ENCODE peak calls at places on chromosomes 7 and 10, in eight cellular contexts. One of them, this sample, is unnamed.

GRCh38 chr10:88494537-88494936 is 88.6 kb downstream of the RNLS start:
- DNase-seq in heart left ventricle: no peak
- DNase-seq in tibial nerve: no peak
- DNase-seq in dorsolateral prefrontal cortex: no peak
- DNase-seq in GM12864: no peak
- DNase-seq in lower leg skin: no peak
- DNase-seq in progenitor cell of endocrine pancreas: no peak
- DNase-seq in AG09319: no peak
- DNase-seq in this sample: no peak

GRCh38 chr10:30028006-30028441 is 31.4 kb downstream of the JCAD start:
- DNase-seq in heart left ventricle: peak; percentile 61
- DNase-seq in tibial nerve: peak; percentile 63
- DNase-seq in AG09319: no peak
- DNase-seq in lower leg skin: no peak
- DNase-seq in progenitor cell of endocrine pancreas: no peak
- DNase-seq in GM12864: no peak
- DNase-seq in dorsolateral prefrontal cortex: no peak
- DNase-seq in this sample: no peak

GRCh38 chr10:91424016-91424415 is 13.9 kb downstream of the HECTD2 start:
- DNase-seq in GM12864: no peak
- DNase-seq in tibial nerve: no peak
- DNase-seq in dorsolateral prefrontal cortex: no peak
- DNase-seq in heart left ventricle: no peak
- DNase-seq in AG09319: no peak
- DNase-seq in lower leg skin: no peak
- DNase-seq in progenitor cell of endocrine pancreas: no peak
- DNase-seq in this sample: no peak

GRCh38 chr10:585502-585901 is 104.0 kb downstream of the DIP2C start:
- DNase-seq in AG09319: no peak
- DNase-seq in heart left ventricle: no peak
- DNase-seq in progenitor cell of endocrine pancreas: no peak
- DNase-seq in lower leg skin: peak; percentile 45
- DNase-seq in GM12864: no peak
- DNase-seq in tibial nerve: no peak
- DNase-seq in dorsolateral prefrontal cortex: no peak
- DNase-seq in this sample: no peak

GRCh38 chr7:157465597-157466348 is 129.0 kb downstream of the DNAJB6 start:
- DNase-seq in lower leg skin: peak; percentile 70
- DNase-seq in heart left ventricle: no peak
- DNase-seq in AG09319: no peak
- DNase-seq in tibial nerve: peak; percentile 15
- DNase-seq in GM12864: no peak
- DNase-seq in progenitor cell of endocrine pancreas: no peak
- DNase-seq in dorsolateral prefrontal cortex: no peak
- DNase-seq in this sample: no peak

GRCh38 chr10:123523833-123524232 is 142.3 kb upstream of the GPR26 start:
- DNase-seq in tibial nerve: no peak
- DNase-seq in heart left ventricle: no peak
- DNase-seq in lower leg skin: no peak
- DNase-seq in dorsolateral prefrontal cortex: no peak
- DNase-seq in AG09319: no peak
- DNase-seq in GM12864: no peak
- DNase-seq in progenitor cell of endocrine pancreas: no peak
- DNase-seq in this sample: no peak

GRCh38 chr7:42445691-42446090 is 208.7 kb upstream of the GLI3 start:
- DNase-seq in dorsolateral prefrontal cortex: no peak
- DNase-seq in heart left ventricle: no peak
- DNase-seq in AG09319: no peak
- DNase-seq in lower leg skin: no peak
- DNase-seq in progenitor cell of endocrine pancreas: no peak
- DNase-seq in tibial nerve: no peak
- DNase-seq in GM12864: no peak
- DNase-seq in this sample: no peak

GRCh38 chr10:6173203-6173602 is 29.5 kb upstream of the PFKFB3 start:
- DNase-seq in tibial nerve: no peak
- DNase-seq in dorsolateral prefrontal cortex: no peak
- DNase-seq in progenitor cell of endocrine pancreas: no peak
- DNase-seq in GM12864: no peak
- DNase-seq in lower leg skin: no peak
- DNase-seq in AG09319: no peak
- DNase-seq in heart left ventricle: no peak
- DNase-seq in this sample: no peak

GRCh38 chr10:72379776-72380175 is 25.1 kb upstream of the DNAJB12 start:
- DNase-seq in tibial nerve: no peak
- DNase-seq in GM12864: no peak
- DNase-seq in dorsolateral prefrontal cortex: no peak
- DNase-seq in heart left ventricle: no peak
- DNase-seq in lower leg skin: peak; percentile 26
- DNase-seq in AG09319: no peak
- DNase-seq in progenitor cell of endocrine pancreas: no peak
- DNase-seq in this sample: no peak

GRCh38 chr10:127428385-127428980 is 120.6 kb upstream of the NPS start:
- DNase-seq in tibial nerve: no peak
- DNase-seq in GM12864: no peak
- DNase-seq in dorsolateral prefrontal cortex: no peak
- DNase-seq in heart left ventricle: no peak
- DNase-seq in AG09319: no peak
- DNase-seq in lower leg skin: no peak
- DNase-seq in progenitor cell of endocrine pancreas: no peak
- DNase-seq in this sample: no peak

GRCh38 chr7:36185732-36186131 is 32.7 kb downstream of the EEPD1 start:
- DNase-seq in heart left ventricle: no peak
- DNase-seq in dorsolateral prefrontal cortex: no peak
- DNase-seq in tibial nerve: no peak
- DNase-seq in GM12864: no peak
- DNase-seq in progenitor cell of endocrine pancreas: no peak
- DNase-seq in AG09319: no peak
- DNase-seq in lower leg skin: no peak
- DNase-seq in this sample: no peak

GRCh38 chr7:12402365-12402725 is 1.3 kb downstream of the VWDE start:
- DNase-seq in progenitor cell of endocrine pancreas: no peak
- DNase-seq in AG09319: no peak
- DNase-seq in lower leg skin: no peak
- DNase-seq in heart left ventricle: no peak
- DNase-seq in tibial nerve: no peak
- DNase-seq in dorsolateral prefrontal cortex: no peak
- DNase-seq in GM12864: no peak
- DNase-seq in this sample: no peak

GRCh38 chr7:12398186-12398585 is 5.5 kb downstream of the VWDE start:
- DNase-seq in dorsolateral prefrontal cortex: no peak
- DNase-seq in GM12864: no peak
- DNase-seq in AG09319: no peak
- DNase-seq in heart left ventricle: no peak
- DNase-seq in tibial nerve: no peak
- DNase-seq in lower leg skin: no peak
- DNase-seq in progenitor cell of endocrine pancreas: no peak
- DNase-seq in this sample: no peak

GRCh38 chr7:12409097-12409711 is 5.5 kb upstream of the VWDE start:
- DNase-seq in GM12864: no peak
- DNase-seq in tibial nerve: no peak
- DNase-seq in dorsolateral prefrontal cortex: no peak
- DNase-seq in heart left ventricle: no peak
- DNase-seq in lower leg skin: no peak
- DNase-seq in progenitor cell of endocrine pancreas: no peak
- DNase-seq in AG09319: no peak
- DNase-seq in this sample: no peak

GRCh38 chr7:12401538-12402364 is 1.9 kb downstream of the VWDE start:
- DNase-seq in progenitor cell of endocrine pancreas: no peak
- DNase-seq in heart left ventricle: no peak
- DNase-seq in lower leg skin: no peak
- DNase-seq in AG09319: no peak
- DNase-seq in GM12864: no peak
- DNase-seq in dorsolateral prefrontal cortex: no peak
- DNase-seq in tibial nerve: no peak
- DNase-seq in this sample: no peak

DNA sequence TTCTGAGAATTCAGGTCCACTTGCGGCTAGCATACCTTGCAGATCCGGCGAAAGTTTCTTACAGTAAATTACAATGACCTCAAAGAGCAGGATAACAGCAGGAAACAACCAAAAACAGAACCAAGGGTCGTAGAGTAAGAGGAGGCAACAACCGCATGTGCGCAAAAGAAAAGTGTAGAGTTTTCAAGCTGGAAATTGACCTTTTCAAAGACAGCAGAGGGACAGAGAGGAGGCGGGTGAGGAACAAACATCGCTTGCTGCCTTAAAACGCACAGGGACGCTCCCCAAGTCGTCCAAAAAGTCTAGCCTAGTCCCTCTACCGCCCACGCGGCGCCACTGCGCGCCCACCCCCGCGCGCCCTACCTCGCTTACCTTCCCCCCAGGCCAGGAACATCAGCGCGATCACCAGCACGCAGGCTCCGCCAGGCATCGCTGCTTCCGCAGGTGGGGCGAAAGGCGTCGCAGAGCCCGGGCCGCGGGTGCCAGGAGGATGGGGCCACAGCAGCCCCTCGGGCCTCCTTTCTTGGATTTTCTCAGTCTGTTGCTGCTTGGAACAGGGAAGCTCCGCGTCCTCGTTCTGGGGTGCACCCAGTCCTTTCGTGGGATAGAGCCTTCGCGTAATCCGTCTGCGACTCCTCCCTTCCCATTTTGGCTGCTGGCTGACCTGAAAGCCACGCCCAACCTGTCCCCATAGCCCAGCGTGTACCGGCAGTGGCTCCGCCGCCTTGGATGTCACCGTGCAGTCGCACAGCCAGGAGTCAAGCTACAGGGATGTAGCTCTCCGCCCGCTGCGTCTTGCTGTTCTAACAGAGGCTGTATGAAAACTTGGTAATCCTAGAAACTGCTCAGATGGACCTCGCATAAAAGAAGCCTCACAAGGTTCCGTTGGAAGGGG is at the start of gene VWDE:
- DNase-seq in tibial nerve: no peak
- DNase-seq in dorsolateral prefrontal cortex: peak; percentile 64
- DNase-seq in GM12864: no peak
- DNase-seq in progenitor cell of endocrine pancreas: peak; percentile 51
- DNase-seq in heart left ventricle: no peak
- DNase-seq in lower leg skin: peak; percentile 86
- DNase-seq in AG09319: no peak
- DNase-seq in this sample: peak; percentile 41
- TF ChIP-seq CTCF in tibial nerve: no peak
- TF ChIP-seq CTCF in dorsolateral prefrontal cortex: no peak
- TF ChIP-seq CTCF in GM12864: no peak
- TF ChIP-seq CTCF in progenitor cell of endocrine pancreas: peak; percentile 42
- TF ChIP-seq CTCF in heart left ventricle: no peak
- TF ChIP-seq CTCF in lower leg skin: no peak
- TF ChIP-seq CTCF in AG09319: no peak
- TF ChIP-seq CTCF in this sample: no peak

GRCh38 chr7:106001196-106001595 is 38.1 kb downstream of the CDHR3 start:
- DNase-seq in tibial nerve: no peak
- DNase-seq in lower leg skin: peak; percentile 68
- DNase-seq in heart left ventricle: no peak
- DNase-seq in GM12864: no peak
- DNase-seq in progenitor cell of endocrine pancreas: no peak
- DNase-seq in AG09319: no peak
- DNase-seq in dorsolateral prefrontal cortex: no peak
- DNase-seq in this sample: no peak
- TF ChIP-seq CTCF in tibial nerve: no peak
- TF ChIP-seq CTCF in lower leg skin: no peak
- TF ChIP-seq CTCF in heart left ventricle: no peak
- TF ChIP-seq CTCF in GM12864: no peak
- TF ChIP-seq CTCF in progenitor cell of endocrine pancreas: no peak
- TF ChIP-seq CTCF in AG09319: no peak
- TF ChIP-seq CTCF in dorsolateral prefrontal cortex: no peak
- TF ChIP-seq CTCF in this sample: no peak

GRCh38 chr7:15686209-15686956 is at the start of gene MEOX2:
- DNase-seq in lower leg skin: peak; percentile 94
- DNase-seq in heart left ventricle: peak; percentile 90
- DNase-seq in dorsolateral prefrontal cortex: no peak
- DNase-seq in tibial nerve: peak; percentile 80
- DNase-seq in GM12864: no peak
- DNase-seq in AG09319: no peak
- DNase-seq in progenitor cell of endocrine pancreas: no peak
- DNase-seq in this sample: no peak

GRCh38 chr7:15684834-15685233 is 1.6 kb downstream of the MEOX2 start:
- DNase-seq in heart left ventricle: peak; percentile 41
- DNase-seq in GM12864: no peak
- DNase-seq in tibial nerve: peak; percentile 52
- DNase-seq in AG09319: no peak
- DNase-seq in progenitor cell of endocrine pancreas: no peak
- DNase-seq in dorsolateral prefrontal cortex: no peak
- DNase-seq in lower leg skin: no peak
- DNase-seq in this sample: no peak

GRCh38 chr7:15684036-15684815 is 2.3 kb downstream of the MEOX2 start:
- DNase-seq in tibial nerve: no peak
- DNase-seq in GM12864: no peak
- DNase-seq in progenitor cell of endocrine pancreas: no peak
- DNase-seq in lower leg skin: no peak
- DNase-seq in dorsolateral prefrontal cortex: no peak
- DNase-seq in AG09319: no peak
- DNase-seq in heart left ventricle: no peak
- DNase-seq in this sample: no peak

GRCh38 chr7:15686957-15687644 is 618 bp upstream of the MEOX2 start:
- DNase-seq in dorsolateral prefrontal cortex: no peak
- DNase-seq in heart left ventricle: peak; percentile 21
- DNase-seq in lower leg skin: peak; percentile 87
- DNase-seq in AG09319: no peak
- DNase-seq in tibial nerve: no peak
- DNase-seq in progenitor cell of endocrine pancreas: no peak
- DNase-seq in GM12864: no peak
- DNase-seq in this sample: no peak

DNA sequence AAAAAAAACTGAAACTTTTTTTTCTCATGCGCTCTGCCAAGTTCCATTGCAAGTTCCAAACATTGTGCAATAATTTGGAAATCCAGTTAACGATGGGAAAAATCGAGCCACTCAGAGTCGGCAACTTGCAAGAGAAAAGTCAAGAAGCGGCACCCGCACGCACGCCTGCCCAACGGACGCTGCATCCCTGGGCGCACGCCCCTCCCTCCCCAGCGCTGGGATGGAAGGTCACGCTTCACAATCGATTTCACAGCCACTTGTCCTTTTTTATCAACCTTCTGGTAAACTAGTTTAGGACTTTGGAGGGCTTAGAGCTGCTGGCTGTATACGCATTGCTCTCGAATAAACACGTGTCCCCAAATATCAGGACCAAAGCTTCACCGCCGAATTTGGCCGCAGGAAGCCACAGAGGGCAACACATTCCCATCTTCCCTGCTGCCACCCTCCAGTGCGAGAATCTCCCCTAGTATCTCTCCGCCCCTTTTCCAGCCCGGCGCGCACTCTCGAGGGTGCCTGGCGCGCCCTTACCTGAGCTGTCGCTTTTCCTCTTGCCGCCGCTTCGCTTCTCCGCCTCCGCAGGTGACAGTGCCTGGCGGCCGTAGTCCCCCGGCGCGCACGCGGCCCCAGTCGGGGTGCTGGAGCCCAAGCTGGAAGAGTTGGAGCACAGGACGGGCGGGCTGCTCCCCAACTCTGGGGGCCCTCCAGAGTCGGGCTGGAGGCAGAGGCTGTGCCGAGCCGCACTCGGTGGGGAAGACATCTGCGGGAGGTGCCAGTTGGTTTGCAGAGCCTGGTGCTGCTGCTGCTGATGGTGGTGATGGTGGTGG is 913 bp downstream of the MEOX2 start:
- DNase-seq in tibial nerve: peak; percentile 58
- DNase-seq in lower leg skin: peak; percentile 90
- DNase-seq in GM12864: no peak
- DNase-seq in progenitor cell of endocrine pancreas: peak; percentile 24
- DNase-seq in heart left ventricle: peak; percentile 52
- DNase-seq in dorsolateral prefrontal cortex: no peak
- DNase-seq in AG09319: peak; percentile 15
- DNase-seq in this sample: no peak
- TF ChIP-seq CTCF in tibial nerve: no peak
- TF ChIP-seq CTCF in lower leg skin: no peak
- TF ChIP-seq CTCF in GM12864: no peak
- TF ChIP-seq CTCF in progenitor cell of endocrine pancreas: no peak
- TF ChIP-seq CTCF in heart left ventricle: no peak
- TF ChIP-seq CTCF in dorsolateral prefrontal cortex: no peak
- TF ChIP-seq CTCF in AG09319: no peak
- TF ChIP-seq CTCF in this sample: no peak

GRCh38 chr7:72334066-72334465 is 78.1 kb downstream of the CALN1 start:
- DNase-seq in progenitor cell of endocrine pancreas: no peak
- DNase-seq in GM12864: no peak
- DNase-seq in tibial nerve: no peak
- DNase-seq in heart left ventricle: no peak
- DNase-seq in dorsolateral prefrontal cortex: no peak
- DNase-seq in lower leg skin: no peak
- DNase-seq in AG09319: no peak
- DNase-seq in this sample: no peak
- TF ChIP-seq CTCF in progenitor cell of endocrine pancreas: peak; percentile 49
- TF ChIP-seq CTCF in GM12864: peak; percentile 17
- TF ChIP-seq CTCF in tibial nerve: no peak
- TF ChIP-seq CTCF in heart left ventricle: no peak
- TF ChIP-seq CTCF in dorsolateral prefrontal cortex: no peak
- TF ChIP-seq CTCF in lower leg skin: no peak
- TF ChIP-seq CTCF in AG09319: no peak
- TF ChIP-seq CTCF in this sample: no peak